ENCODE peak calls at places on chromosomes 16 and 17, in seven cellular contexts. N, Q, G, H, C, E and L are unnamed samples.

GRCh38 chr17:67198131-67198530 is 46.9 kb downstream of the HELZ start:
- DNase-seq in G (no peak), N (no peak), H (no peak), E (no peak), C (no peak), Q (no peak), L (no peak)

GRCh38 chr17:29048440-29049360 is 5.8 kb downstream of the PIPOX start:
- DNase-seq in H (no peak), N (peak), Q (no peak), C (no peak), E (no peak), G (no peak), L (no peak)

GRCh38 chr16:68000024-68000423 is 740 bp upstream of the DPEP2 start:
- DNase-seq in H (no peak), Q (no peak), G (no peak), E (no peak), N (no peak), C (no peak), L (no peak)

GRCh38 chr16:89308391-89309333 is 91.2 kb downstream of the ZNF778 start:
- DNase-seq in N (no peak), Q (no peak), G (no peak), E (no peak), H (no peak), C (no peak), L (no peak)

GRCh38 chr16:69069504-69069903 is 35.9 kb upstream of the HAS3 start:
- DNase-seq in E (no peak), N (no peak), G (no peak), H (no peak), C (no peak), Q (no peak), L (no peak)

GRCh38 chr16:31529398-31530312 is 2.0 kb downstream of the AHSP start:
- DNase-seq in Q (no peak), E (peak), H (no peak), G (no peak), N (no peak), C (no peak), L (no peak)

GRCh38 chr17:17514361-17514992 is 18.3 kb upstream of the RASD1 start:
- DNase-seq in Q (no peak), E (no peak), H (no peak), G (no peak), N (no peak), C (no peak), L (no peak)

GRCh38 chr16:59697746-59698145 is 963.6 kb upstream of the GOT2 start:
- DNase-seq in Q (no peak), H (no peak), C (no peak), E (no peak), N (no peak), G (no peak), L (no peak)

GRCh38 chr17:40022497-40022896 is 7.3 kb downstream of the CSF3 start:
- DNase-seq in Q (no peak), C (no peak), E (no peak), G (no peak), N (no peak), H (no peak), L (no peak)

GRCh38 chr16:3175157-3176153 is 12.5 kb upstream of the OR1F1 start:
- DNase-seq in N (no peak), H (no peak), G (no peak), C (no peak), E (no peak), Q (peak), L (no peak)

GRCh38 chr16:27799866-27800265 is 249.9 kb downstream of the KATNIP start:
- DNase-seq in E (no peak), H (no peak), C (no peak), N (no peak), Q (no peak), G (no peak), L (no peak)

GRCh38 chr16:89864421-89864820 is 9.0 kb upstream of the TCF25 start:
- DNase-seq in Q (no peak), H (no peak), C (no peak), N (no peak), E (no peak), G (no peak), L (no peak)

GRCh38 chr17:77851921-77852320 is 106.6 kb upstream of the TNRC6C start:
- DNase-seq in C (no peak), E (no peak), H (no peak), N (no peak), G (no peak), Q (no peak), L (no peak)

GRCh38 chr17:4232168-4232813 is 31.5 kb downstream of the ANKFY1 start:
- DNase-seq in Q (no peak), C (no peak), H (no peak), G (no peak), N (no peak), E (no peak), L (peak)

GRCh38 chr17:47847341-47848197 is 3.4 kb downstream of the SP6 start:
- DNase-seq in Q (no peak), H (no peak), G (no peak), E (no peak), N (no peak), C (no peak), L (no peak)

GRCh38 chr17:64095144-64095882 is 34.6 kb downstream of the ERN1 start:
- DNase-seq in N (no peak), C (no peak), E (no peak), Q (no peak), H (no peak), G (no peak), L (no peak)

GRCh38 chr16:47887496-47887895 is 268.3 kb downstream of the ABCC12 start:
- DNase-seq in H (no peak), C (no peak), E (no peak), Q (peak), N (no peak), G (no peak), L (no peak)

GRCh38 chr17:17538417-17539391 is 42.5 kb upstream of the RASD1 start:
- DNase-seq in E (no peak), H (no peak), C (peak), N (no peak), G (no peak), Q (peak), L (peak)

GRCh38 chr16:89448656-89449055 is 41.7 kb downstream of the ANKRD11 start:
- DNase-seq in C (peak), H (no peak), Q (no peak), G (no peak), N (no peak), E (no peak), L (no peak)

GRCh38 chr17:65389956-65390355 is 171.5 kb downstream of the AXIN2 start:
- DNase-seq in G (no peak), C (no peak), E (no peak), H (no peak), N (no peak), Q (no peak), L (no peak)

GRCh38 chr17:73641779-73642580 is 2.3 kb downstream of the SDK2 start:
- DNase-seq in E (no peak), Q (no peak), N (no peak), H (no peak), G (no peak), C (no peak), L (no peak)

GRCh38 chr17:77098884-77099545 is 41.8 kb upstream of the SEC14L1 start:
- DNase-seq in Q (no peak), C (peak), G (no peak), N (peak), H (no peak), E (peak), L (peak)

GRCh38 chr16:89924298-89924924 is 1.3 kb downstream of the TUBB3 start:
- DNase-seq in C (no peak), E (no peak), G (no peak), Q (no peak), H (no peak), N (no peak), L (no peak)

GRCh38 chr17:58385359-58385899 is 31.9 kb downstream of the RNF43 start:
- DNase-seq in H (no peak), E (no peak), Q (no peak), G (no peak), N (no peak), C (no peak), L (no peak)

GRCh38 chr16:55567382-55567781 is 898 bp downstream of the CAPNS2 start:
- DNase-seq in C (no peak), H (no peak), Q (no peak), G (no peak), E (no peak), N (no peak), L (peak)

GRCh38 chr16:57988929-57989328 is 11.5 kb downstream of the ZNF319 start:
- DNase-seq in N (no peak), H (no peak), G (no peak), C (no peak), E (no peak), Q (no peak), L (peak)

GRCh38 chr16:65950211-65950610 is 416.3 kb upstream of the CDH5 start:
- DNase-seq in Q (no peak), N (no peak), G (no peak), E (no peak), C (no peak), H (no peak), L (no peak)

GRCh38 chr17:36697907-36698526 is 96.6 kb downstream of the MRM1 start:
- DNase-seq in G (no peak), C (no peak), Q (no peak), H (no peak), N (no peak), E (no peak), L (no peak)

GRCh38 chr17:60079401-60079861 is 710 bp upstream of the HEATR6 start:
- DNase-seq in H (no peak), Q (peak), E (no peak), N (no peak), G (no peak), C (no peak), L (no peak)

GRCh38 chr16:67932462-67932840 is 789 bp upstream of the CTRL start:
- DNase-seq in N (no peak), C (no peak), E (no peak), H (no peak), Q (no peak), G (no peak), L (no peak)

GRCh38 chr16:10663744-10664143 is 31.0 kb downstream of the TEKT5 start:
- DNase-seq in H (no peak), G (no peak), C (no peak), E (no peak), Q (no peak), N (no peak), L (no peak)

GRCh38 chr17:40542562-40543411 is 22.5 kb downstream of the CCR7 start:
- DNase-seq in N (peak), H (no peak), G (peak), Q (peak), C (peak), E (peak), L (no peak)

GRCh38 chr16:81460075-81460474 is 15.5 kb downstream of the CMIP start:
- DNase-seq in N (no peak), H (no peak), E (no peak), C (no peak), G (no peak), Q (no peak), L (no peak)

DNA sequence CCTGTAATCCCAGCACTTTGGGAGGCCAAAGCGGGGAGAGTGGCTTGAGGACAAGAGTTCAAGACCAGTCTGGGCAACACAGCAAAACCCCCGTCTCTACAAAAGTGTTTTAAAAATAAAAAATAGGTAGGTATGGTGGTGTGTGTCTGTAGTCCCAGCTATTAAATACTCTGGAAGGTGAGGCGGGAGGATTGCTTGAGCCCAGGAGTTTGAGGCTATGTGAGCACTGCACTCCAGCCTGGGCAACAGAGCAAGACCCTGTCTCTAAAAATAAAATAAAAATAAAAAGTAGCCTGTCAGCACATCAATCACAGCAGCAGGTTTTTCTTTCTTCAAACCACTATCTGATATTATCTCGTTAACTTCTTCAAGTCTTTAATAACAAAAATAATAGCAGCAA is 1.6 kb downstream of the USP31 start:
- DNase-seq in G (no peak), Q (no peak), N (no peak), E (no peak), C (no peak), H (no peak), L (no peak)
- H3K4me3 ChIP-seq in G (no peak), Q (peak), N (no peak), E (peak), C (peak), H (peak), L (peak)

DNA sequence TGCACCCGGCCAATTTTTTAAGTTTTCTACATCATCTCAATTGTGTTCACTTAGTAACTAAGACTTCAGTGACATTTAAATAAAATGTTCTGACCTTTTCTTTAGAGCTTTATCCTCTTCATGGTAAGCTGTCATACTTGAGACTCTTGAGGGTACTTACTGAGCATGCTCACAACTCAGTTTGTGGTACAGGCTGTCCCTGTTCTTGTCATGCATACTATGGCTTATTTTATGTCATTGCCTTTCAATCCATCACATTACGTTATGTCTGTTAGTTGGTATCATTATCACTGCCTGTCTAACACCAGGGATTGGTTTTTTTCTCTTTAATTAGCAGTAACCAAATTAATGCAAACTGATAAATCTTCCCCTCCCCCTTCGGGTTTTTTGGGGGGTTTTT is 41.9 kb upstream of the RHBDL3 start:
- DNase-seq in G (no peak), H (no peak), N (no peak), Q (no peak), C (no peak), E (no peak), L (no peak)
- TF ChIP-seq POLR2A in G (no peak), H (no peak), N (no peak), Q (no peak), C (no peak), E (no peak), L (no peak)

GRCh38 chr17:1577657-1578428 is 15.3 kb upstream of the PITPNA start:
- DNase-seq in C (no peak), Q (no peak), E (no peak), H (no peak), G (no peak), N (no peak), L (no peak)
- H3K27ac ChIP-seq in C (peak), Q (no peak), E (peak), H (peak), G (peak), N (peak), L (peak)

GRCh38 chr16:51134269-51134812 is 16.7 kb downstream of the SALL1 start:
- DNase-seq in G (no peak), C (no peak), Q (no peak), E (no peak), N (no peak), H (no peak), L (no peak)
- H3K4me3 ChIP-seq in G (no peak), C (peak), Q (no peak), E (no peak), N (no peak), H (peak), L (no peak)

GRCh38 chr17:38509008-38509771 is 80.9 kb downstream of the ARHGAP23 start:
- DNase-seq in N (peak), H (no peak), C (peak), E (peak), G (peak), Q (peak), L (peak)
- TF ChIP-seq POLR2A in N (no peak), H (no peak), C (no peak), E (no peak), G (no peak), Q (no peak), L (no peak)

GRCh38 chr16:85126383-85126730 is 14.1 kb upstream of the CIBAR2 start:
- DNase-seq in Q (no peak), C (no peak), E (peak), H (no peak), G (no peak), N (no peak), L (no peak)

GRCh38 chr16:85126731-85127662 is 14.7 kb upstream of the CIBAR2 start:
- DNase-seq in C (no peak), G (no peak), H (no peak), Q (no peak), E (peak), N (no peak), L (no peak)

GRCh38 chr16:85123891-85124635 is 11.8 kb upstream of the CIBAR2 start:
- DNase-seq in N (no peak), H (no peak), C (no peak), G (no peak), E (peak), Q (no peak), L (no peak)

GRCh38 chr16:85125570-85126382 is 13.5 kb upstream of the CIBAR2 start:
- DNase-seq in Q (no peak), N (no peak), G (no peak), C (peak), H (no peak), E (no peak), L (no peak)

DNA sequence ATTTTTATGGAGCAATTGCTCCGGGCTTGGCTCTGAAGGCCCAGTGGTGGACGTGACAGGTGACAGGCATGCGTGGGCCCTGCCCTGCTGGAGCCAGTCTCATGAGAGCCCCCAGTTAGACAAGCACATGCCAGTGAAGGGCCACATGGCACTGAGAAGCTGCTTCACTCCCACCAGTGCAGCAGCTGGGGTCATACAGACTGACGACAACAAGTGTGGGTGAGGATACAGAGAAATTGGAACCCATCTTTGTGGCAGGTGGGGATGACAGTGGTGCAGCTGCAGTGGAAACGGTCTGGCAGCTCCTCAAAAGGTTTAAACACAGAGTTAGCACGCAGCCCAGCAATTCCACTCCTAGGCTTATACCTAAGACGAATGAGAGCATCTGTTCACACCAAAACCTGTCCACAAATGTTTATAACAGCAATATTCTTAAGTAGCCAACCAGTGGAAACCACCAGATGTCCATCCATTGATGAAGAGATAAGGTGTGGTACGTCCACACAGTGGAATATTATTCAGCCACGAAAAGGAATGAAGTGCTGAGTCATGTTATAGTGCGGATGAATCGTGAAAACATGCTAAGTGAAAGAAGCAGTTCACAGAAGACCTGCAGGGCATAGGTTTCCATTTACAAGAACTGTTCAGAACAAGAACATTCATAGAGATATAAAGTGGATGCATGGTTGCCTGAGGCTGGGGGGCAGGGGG is 12.5 kb upstream of the CIBAR2 start:
- DNase-seq in E (no peak), H (no peak), Q (no peak), N (no peak), C (no peak), G (no peak), L (no peak)
- H3K27ac ChIP-seq in E (peak), H (peak), Q (no peak), N (peak), C (no peak), G (no peak), L (peak)